ENCODE peak calls at places on chromosomes 13 and 19, in nine cellular contexts. D is thoracic aorta; U is activated CD8-positive, alpha-beta memory T cell treated with anti-CD3 and anti-CD28 coated beads for 1 hour; J is ovary; B is stimulated activated CD4-positive, alpha-beta T cell treated with anti-CD3 and anti-CD28 coated beads, Interleukin-1b, Interleukin-23, amount 100 ng/mL, for 1 hour; R is mucosa of descending colon; A is nucleus accumbens; Q is H54; F is OCI-M1. I is an unnamed sample.
A peak's percentile ranks its signal among the peaks of the same experiment; 100 is the strongest.

GRCh38 chr13:52001120-52001731 is 10.0 kb downstream of the ATP7B start:
- DNase-seq in D (no peak), U (no peak), J (no peak), B (no peak), R (no peak), A (no peak), Q (peak; percentile 21), F (peak; percentile 79), I (peak; percentile 52)

GRCh38 chr19:41734585-41734984 is 20.7 kb upstream of the CEACAM6 start:
- DNase-seq in D (no peak), U (no peak), J (no peak), B (no peak), R (peak; percentile 83), A (no peak), Q (no peak), F (no peak), I (no peak)

GRCh38 chr19:40398417-40399056 is 8.6 kb upstream of the HIPK4 start:
- DNase-seq in D (no peak), U (peak; percentile 4), J (peak; percentile 72), B (no peak), R (no peak), A (peak; percentile 16), Q (no peak), F (no peak), I (no peak)

GRCh38 chr13:65679240-65679639 is 1550.9 kb downstream of the PCDH9 start:
- DNase-seq in D (no peak), U (no peak), J (no peak), B (no peak), R (no peak), A (no peak), Q (no peak), F (peak; percentile 14), I (no peak)

GRCh38 chr19:15323496-15324235 is 8.7 kb downstream of the BRD4 start:
- DNase-seq in D (no peak), U (no peak), J (peak; percentile 55), B (no peak), R (peak; percentile 68), A (no peak), Q (no peak), F (peak; percentile 54), I (no peak)

GRCh38 chr13:103965506-103966243 is 899.5 kb upstream of the SLC10A2 start:
- DNase-seq in D (no peak), U (no peak), J (no peak), B (no peak), R (no peak), A (no peak), Q (no peak), F (no peak), I (no peak)

GRCh38 chr19:17687857-17688784 is at the start of gene UNC13A:
- DNase-seq in D (no peak), U (no peak), J (peak; percentile 39), B (no peak), R (no peak), A (peak; percentile 41), Q (no peak), F (peak; percentile 76), I (no peak)

GRCh38 chr13:95355491-95355890 is 54.2 kb upstream of the ABCC4 start:
- DNase-seq in D (no peak), U (no peak), J (no peak), B (no peak), R (no peak), A (no peak), Q (peak; percentile 39), F (no peak), I (no peak)

GRCh38 chr19:18718015-18718526 is 34.6 kb downstream of the CRTC1 start:
- DNase-seq in D (no peak), U (no peak), J (no peak), B (no peak), R (no peak), A (no peak), Q (no peak), F (peak; percentile 2), I (no peak)

GRCh38 chr13:38872693-38873092 is 117.9 kb downstream of the STOML3 start:
- DNase-seq in D (no peak), U (no peak), J (peak; percentile 28), B (no peak), R (no peak), A (peak; percentile 8), Q (peak; percentile 2), F (peak; percentile 88), I (peak; percentile 72)

GRCh38 chr19:51341976-51342580 is at the start of gene VSIG10L:
- DNase-seq in D (no peak), U (no peak), J (no peak), B (no peak), R (no peak), A (no peak), Q (no peak), F (no peak), I (no peak)

GRCh38 chr19:3849092-3849491 is 19.7 kb downstream of the ZFR2 start:
- DNase-seq in D (no peak), U (peak; percentile 24), J (no peak), B (no peak), R (no peak), A (no peak), Q (peak; percentile 69), F (peak; percentile 57), I (no peak)

GRCh38 chr13:76406243-76406642 is 480.0 kb downstream of the KCTD12 start:
- DNase-seq in D (no peak), U (no peak), J (no peak), B (no peak), R (no peak), A (no peak), Q (no peak), F (no peak), I (no peak)

GRCh38 chr13:75405976-75406703 is 75.8 kb downstream of the TBC1D4 start:
- DNase-seq in D (no peak), U (no peak), J (peak; percentile 30), B (no peak), R (no peak), A (no peak), Q (no peak), F (no peak), I (no peak)

GRCh38 chr13:101511766-101512165 is 59.3 kb downstream of the ITGBL1 start:
- DNase-seq in D (no peak), U (no peak), J (no peak), B (no peak), R (no peak), A (no peak), Q (no peak), F (no peak), I (no peak)

GRCh38 chr13:51246411-51247298 is 24.5 kb downstream of the FAM124A start:
- DNase-seq in D (no peak), U (no peak), J (no peak), B (no peak), R (no peak), A (peak; percentile 73), Q (no peak), F (no peak), I (peak; percentile 99)

GRCh38 chr19:6057651-6058365 is 52.5 kb downstream of the RFX2 start:
- DNase-seq in D (no peak), U (no peak), J (no peak), B (no peak), R (no peak), A (no peak), Q (no peak), F (no peak), I (no peak)

GRCh38 chr19:13972368-13973155 is 20.3 kb downstream of the DCAF15 start:
- DNase-seq in D (no peak), U (no peak), J (no peak), B (no peak), R (peak; percentile 49), A (no peak), Q (no peak), F (no peak), I (no peak)

GRCh38 chr13:84445776-84446175 is 563.5 kb upstream of the SLITRK1 start:
- DNase-seq in D (no peak), U (no peak), J (no peak), B (no peak), R (no peak), A (no peak), Q (no peak), F (no peak), I (no peak)

GRCh38 chr13:48018637-48019036 is 17.6 kb upstream of the SUCLA2 start:
- DNase-seq in D (no peak), U (no peak), J (no peak), B (no peak), R (no peak), A (no peak), Q (no peak), F (no peak), I (no peak)

GRCh38 chr13:111339366-111340143 is 19.1 kb downstream of the TEX29 start:
- DNase-seq in D (no peak), U (no peak), J (no peak), B (no peak), R (no peak), A (no peak), Q (no peak), F (no peak), I (no peak)

GRCh38 chr13:111242585-111242984 is 77.9 kb upstream of the TEX29 start:
- DNase-seq in D (no peak), U (no peak), J (no peak), B (no peak), R (no peak), A (no peak), Q (no peak), F (no peak), I (no peak)

GRCh38 chr19:8305798-8306197 is 2.4 kb downstream of the CD320 start:
- DNase-seq in D (no peak), U (no peak), J (peak; percentile 17), B (no peak), R (peak; percentile 15), A (no peak), Q (no peak), F (no peak), I (no peak)

GRCh38 chr19:17334414-17335409 is at the start of gene ANO8:
- DNase-seq in D (peak; percentile 85), U (peak; percentile 93), J (peak; percentile 91), B (peak; percentile 88), R (peak; percentile 96), A (peak; percentile 92), Q (peak; percentile 95), F (peak; percentile 100), I (peak; percentile 93)